ENCODE peak calls at places on chromosomes 6 and 20, in nine cellular contexts. P is prostate gland, H is neural progenitor cell, D is breast epithelium, W is RWPE1, Y is HFFc6, J is GM06990, C is IMR-90, A is left lung. N is an unnamed sample.

GRCh38 chr20:51769941-51770615 is 1.9 kb upstream of the ATP9A start:
- DNase-seq in W (no peak), D (no peak), A (no peak), C (no peak), H (no peak), P (no peak), J (no peak), Y (peak), N (no peak)

GRCh38 chr6:25682324-25682723 is 30.3 kb downstream of the SCGN start:
- DNase-seq in C (no peak), J (no peak), W (no peak), A (no peak), Y (no peak), H (no peak), D (no peak), P (no peak), N (no peak)

GRCh38 chr6:116268589-116269293 is 11.0 kb downstream of the TSPYL1 start:
- DNase-seq in D (no peak), Y (peak), W (peak), P (no peak), A (no peak), C (peak), H (peak), J (no peak), N (no peak)

GRCh38 chr6:97771356-97771755 is 488.3 kb upstream of the MMS22L start:
- DNase-seq in P (no peak), J (no peak), W (no peak), Y (no peak), C (no peak), H (no peak), D (no peak), A (no peak), N (no peak)

GRCh38 chr6:123091091-123091895 is 95.3 kb downstream of the CLVS2 start:
- DNase-seq in A (no peak), Y (no peak), C (no peak), W (peak), P (peak), J (no peak), D (no peak), H (no peak), N (no peak)

GRCh38 chr20:51531141-51531710 is 11.3 kb downstream of the NFATC2 start:
- DNase-seq in H (no peak), Y (no peak), W (peak), J (peak), P (no peak), D (no peak), A (no peak), C (peak), N (no peak)

GRCh38 chr6:169263836-169264608 is 10.4 kb upstream of the THBS2 start:
- DNase-seq in J (no peak), H (no peak), D (no peak), P (peak), Y (peak), W (peak), C (peak), A (no peak), N (peak)

GRCh38 chr6:16337280-16337975 is 99.0 kb downstream of the GMPR start:
- DNase-seq in C (peak), A (peak), H (no peak), P (peak), W (no peak), J (no peak), Y (peak), D (peak), N (peak)

GRCh38 chr20:59735486-59735885 is 131.1 kb downstream of the PHACTR3 start:
- DNase-seq in W (no peak), P (no peak), Y (no peak), J (no peak), H (no peak), A (peak), D (no peak), C (no peak), N (no peak)

GRCh38 chr6:169530762-169531143 is 171.1 kb downstream of the WDR27 start:
- DNase-seq in A (no peak), Y (no peak), C (no peak), H (no peak), P (no peak), D (no peak), W (no peak), J (no peak), N (no peak)

GRCh38 chr20:10619427-10619826 is 54.4 kb downstream of the JAG1 start:
- DNase-seq in H (peak), Y (peak), J (no peak), D (no peak), W (peak), P (no peak), C (peak), A (no peak), N (no peak)

GRCh38 chr6:149252626-149253025 is 64.9 kb upstream of the TAB2 start:
- DNase-seq in H (no peak), J (no peak), D (no peak), A (no peak), C (no peak), W (no peak), Y (no peak), P (no peak), N (no peak)

GRCh38 chr6:163259689-163260088 is 154.8 kb upstream of the QKI start:
- DNase-seq in J (no peak), P (no peak), A (no peak), C (no peak), Y (no peak), H (no peak), W (no peak), D (no peak), N (no peak)

GRCh38 chr6:21911208-21911607 is 317.7 kb downstream of the SOX4 start:
- DNase-seq in H (no peak), D (no peak), W (no peak), A (no peak), J (no peak), P (no peak), C (no peak), Y (no peak), N (no peak)

GRCh38 chr6:110590821-110591351 is 114.5 kb upstream of the SLC22A16 start:
- DNase-seq in C (peak), J (peak), P (no peak), Y (peak), W (no peak), H (no peak), D (no peak), A (no peak), N (no peak)

GRCh38 chr6:154797857-154798256 is 64.6 kb downstream of the SCAF8 start:
- DNase-seq in Y (no peak), J (no peak), W (no peak), C (no peak), D (no peak), P (no peak), A (no peak), H (no peak), N (no peak)

GRCh38 chr6:97449437-97449966 is 166.5 kb upstream of the MMS22L start:
- DNase-seq in J (no peak), C (no peak), A (no peak), P (no peak), D (no peak), H (no peak), Y (no peak), W (no peak), N (no peak)

GRCh38 chr6:31586596-31586995 is 519 bp downstream of the LST1 start:
- DNase-seq in D (no peak), W (no peak), P (no peak), J (no peak), H (no peak), Y (no peak), A (peak), C (no peak), N (no peak)

GRCh38 chr6:165850434-165851019 is 187.5 kb upstream of the PDE10A start:
- DNase-seq in P (peak), W (peak), Y (peak), D (peak), H (peak), A (peak), C (peak), J (peak), N (peak)

GRCh38 chr20:6635034-6635736 is 132.3 kb upstream of the BMP2 start:
- DNase-seq in J (no peak), P (no peak), Y (no peak), W (no peak), D (no peak), A (no peak), H (no peak), C (no peak), N (no peak)

GRCh38 chr6:19772891-19773290 is 64.3 kb upstream of the ID4 start:
- DNase-seq in C (no peak), A (no peak), J (no peak), W (no peak), P (no peak), D (no peak), Y (no peak), H (no peak), N (no peak)
- TF ChIP-seq CTCF in C (no peak), A (no peak), J (no peak), W (no peak), P (no peak), D (no peak), Y (peak), H (no peak), N (no peak)

GRCh38 chr6:44505751-44506150 is 118.2 kb downstream of the CDC5L start:
- DNase-seq in J (no peak), D (no peak), Y (no peak), C (no peak), W (no peak), H (no peak), A (no peak), P (no peak), N (no peak)
- TF ChIP-seq CTCF in J (no peak), D (no peak), Y (no peak), C (no peak), W (no peak), H (no peak), A (no peak), P (no peak), N (no peak)

GRCh38 chr6:105951322-105951721 is 134.8 kb upstream of the PRDM1 start:
- DNase-seq in D (no peak), W (no peak), Y (no peak), P (no peak), J (no peak), A (no peak), C (no peak), H (no peak), N (no peak)

GRCh38 chr6:105952326-105952725 is 133.8 kb upstream of the PRDM1 start:
- DNase-seq in W (no peak), C (no peak), H (no peak), Y (no peak), A (no peak), P (no peak), J (no peak), D (no peak), N (no peak)

GRCh38 chr6:105952762-105953700 is 133.1 kb upstream of the PRDM1 start:
- DNase-seq in J (no peak), Y (no peak), D (no peak), W (no peak), P (no peak), C (no peak), H (no peak), A (no peak), N (no peak)

GRCh38 chr6:105954148-105954547 is 132.0 kb upstream of the PRDM1 start:
- DNase-seq in Y (no peak), A (no peak), H (no peak), C (no peak), J (no peak), P (no peak), D (no peak), W (no peak), N (no peak)

DNA sequence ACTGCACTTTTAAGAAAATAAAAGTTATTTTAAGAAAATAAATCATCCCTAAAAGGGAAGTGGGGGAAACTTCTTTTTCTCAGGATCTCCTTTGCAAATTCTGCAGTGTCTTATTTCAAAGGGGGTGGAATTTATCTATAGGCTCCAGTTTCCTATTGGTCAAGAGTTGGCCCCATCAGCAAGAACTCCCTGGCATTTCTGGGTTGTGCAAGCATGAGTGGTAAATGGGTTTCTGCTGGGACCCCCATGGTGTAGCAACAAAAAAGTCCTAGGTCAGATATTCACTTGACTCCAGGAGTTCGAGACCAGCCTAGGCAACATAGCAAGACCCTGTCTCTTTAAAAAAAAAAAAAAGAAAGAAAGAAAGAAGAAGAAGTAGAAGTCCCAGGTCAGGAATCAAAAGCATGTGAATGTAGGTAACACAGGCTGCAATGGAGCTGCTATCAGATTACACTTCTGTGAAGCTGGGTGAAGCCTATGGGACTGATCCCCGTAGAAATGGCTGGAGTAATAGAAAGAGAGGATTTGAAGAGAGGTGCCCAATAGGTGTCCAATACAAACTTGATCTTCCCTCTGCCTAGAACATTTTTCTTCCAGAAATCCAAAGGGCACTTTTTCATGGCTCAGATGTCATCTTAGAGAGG is 136.1 kb upstream of the PRDM1 start:
- DNase-seq in W (no peak), Y (no peak), A (no peak), C (no peak), D (no peak), J (no peak), H (peak), P (no peak), N (no peak)
- TF ChIP-seq CTCF in W (no peak), Y (no peak), A (no peak), C (no peak), D (no peak), J (no peak), H (no peak), P (no peak), N (no peak)

GRCh38 chr6:36897629-36898028 is 11.9 kb downstream of the C6orf89 start:
- DNase-seq in Y (no peak), J (no peak), H (peak), D (no peak), A (no peak), P (no peak), W (no peak), C (peak), N (no peak)
- TF ChIP-seq CTCF in Y (peak), J (peak), H (peak), D (no peak), A (no peak), P (peak), W (no peak), C (peak), N (peak)

N was measured in body of pancreas.